ENCODE peak calls at places on chromosomes 13 and 19, in ten cellular contexts. One of them, this sample, is unnamed.

GRCh38 chr19:54062643-54063042 is 1.1 kb downstream of the VSTM1 start:
- DNase-seq in omental fat pad: no peak
- DNase-seq in fibroblast of pulmonary artery: no peak
- DNase-seq in tibial artery: no peak
- DNase-seq in neural crest cell: no peak
- DNase-seq in B cell: no peak
- DNase-seq in hepatocyte: no peak
- DNase-seq in cardiac fibroblast: no peak
- DNase-seq in kidney epithelial cell: no peak
- DNase-seq in fibroblast of lung: no peak
- DNase-seq in this sample: no peak

GRCh38 chr13:68190826-68191225 is 960.7 kb upstream of the PCDH9 start:
- DNase-seq in omental fat pad: no peak
- DNase-seq in fibroblast of pulmonary artery: peak; percentile 7
- DNase-seq in tibial artery: no peak
- DNase-seq in neural crest cell: no peak
- DNase-seq in B cell: no peak
- DNase-seq in hepatocyte: peak; percentile 52
- DNase-seq in cardiac fibroblast: peak; percentile 5
- DNase-seq in kidney epithelial cell: peak; percentile 63
- DNase-seq in fibroblast of lung: peak; percentile 83
- DNase-seq in this sample: no peak

GRCh38 chr13:41995946-41996345 is 35.0 kb upstream of the VWA8 start:
- DNase-seq in omental fat pad: no peak
- DNase-seq in fibroblast of pulmonary artery: peak; percentile 46
- DNase-seq in tibial artery: no peak
- DNase-seq in neural crest cell: no peak
- DNase-seq in B cell: no peak
- DNase-seq in hepatocyte: peak; percentile 12
- DNase-seq in cardiac fibroblast: peak; percentile 47
- DNase-seq in kidney epithelial cell: peak; percentile 32
- DNase-seq in fibroblast of lung: peak; percentile 90
- DNase-seq in this sample: no peak

GRCh38 chr13:40608308-40608707 is 58.1 kb downstream of the FOXO1 start:
- DNase-seq in omental fat pad: no peak
- DNase-seq in fibroblast of pulmonary artery: no peak
- DNase-seq in tibial artery: no peak
- DNase-seq in neural crest cell: no peak
- DNase-seq in B cell: no peak
- DNase-seq in hepatocyte: no peak
- DNase-seq in cardiac fibroblast: no peak
- DNase-seq in kidney epithelial cell: no peak
- DNase-seq in fibroblast of lung: no peak
- DNase-seq in this sample: no peak

GRCh38 chr19:43463381-43464088 is 1.9 kb downstream of the LYPD3 start:
- DNase-seq in omental fat pad: peak; percentile 97
- DNase-seq in fibroblast of pulmonary artery: peak; percentile 93
- DNase-seq in tibial artery: peak; percentile 97
- DNase-seq in neural crest cell: peak; percentile 93
- DNase-seq in B cell: peak; percentile 97
- DNase-seq in hepatocyte: peak; percentile 98
- DNase-seq in cardiac fibroblast: peak; percentile 94
- DNase-seq in kidney epithelial cell: peak; percentile 39
- DNase-seq in fibroblast of lung: peak; percentile 77
- DNase-seq in this sample: peak; percentile 97

GRCh38 chr19:32809254-32809653 is 60.3 kb downstream of the SLC7A9 start:
- DNase-seq in omental fat pad: no peak
- DNase-seq in fibroblast of pulmonary artery: no peak
- DNase-seq in tibial artery: no peak
- DNase-seq in neural crest cell: no peak
- DNase-seq in B cell: no peak
- DNase-seq in hepatocyte: no peak
- DNase-seq in cardiac fibroblast: no peak
- DNase-seq in kidney epithelial cell: no peak
- DNase-seq in fibroblast of lung: no peak
- DNase-seq in this sample: no peak

GRCh38 chr13:34349091-34349722 is 531.3 kb downstream of the RFC3 start:
- DNase-seq in omental fat pad: no peak
- DNase-seq in fibroblast of pulmonary artery: peak; percentile 95
- DNase-seq in tibial artery: peak; percentile 71
- DNase-seq in neural crest cell: no peak
- DNase-seq in B cell: no peak
- DNase-seq in hepatocyte: peak; percentile 40
- DNase-seq in cardiac fibroblast: peak; percentile 94
- DNase-seq in kidney epithelial cell: peak; percentile 88
- DNase-seq in fibroblast of lung: peak; percentile 100
- DNase-seq in this sample: no peak

GRCh38 chr19:10338940-10339339 is 484 bp downstream of the ICAM3 start:
- DNase-seq in omental fat pad: no peak
- DNase-seq in fibroblast of pulmonary artery: no peak
- DNase-seq in tibial artery: no peak
- DNase-seq in neural crest cell: no peak
- DNase-seq in B cell: no peak
- DNase-seq in hepatocyte: no peak
- DNase-seq in cardiac fibroblast: no peak
- DNase-seq in kidney epithelial cell: no peak
- DNase-seq in fibroblast of lung: no peak
- DNase-seq in this sample: no peak

GRCh38 chr19:49327878-49328544 is 3.0 kb upstream of the SLC6A16 start:
- DNase-seq in omental fat pad: no peak
- DNase-seq in fibroblast of pulmonary artery: peak; percentile 33
- DNase-seq in tibial artery: no peak
- DNase-seq in neural crest cell: no peak
- DNase-seq in B cell: no peak
- DNase-seq in hepatocyte: no peak
- DNase-seq in cardiac fibroblast: peak; percentile 44
- DNase-seq in kidney epithelial cell: no peak
- DNase-seq in fibroblast of lung: peak; percentile 10
- DNase-seq in this sample: no peak

GRCh38 chr19:5149508-5149907 is 180.6 kb downstream of the KDM4B start:
- DNase-seq in omental fat pad: no peak
- DNase-seq in fibroblast of pulmonary artery: no peak
- DNase-seq in tibial artery: no peak
- DNase-seq in neural crest cell: no peak
- DNase-seq in B cell: no peak
- DNase-seq in hepatocyte: no peak
- DNase-seq in cardiac fibroblast: no peak
- DNase-seq in kidney epithelial cell: no peak
- DNase-seq in fibroblast of lung: no peak
- DNase-seq in this sample: no peak

GRCh38 chr13:27372896-27373295 is 51.5 kb upstream of the GTF3A start:
- DNase-seq in omental fat pad: no peak
- DNase-seq in fibroblast of pulmonary artery: peak; percentile 18
- DNase-seq in tibial artery: no peak
- DNase-seq in neural crest cell: no peak
- DNase-seq in B cell: no peak
- DNase-seq in hepatocyte: peak; percentile 77
- DNase-seq in cardiac fibroblast: peak; percentile 22
- DNase-seq in kidney epithelial cell: no peak
- DNase-seq in fibroblast of lung: no peak
- DNase-seq in this sample: no peak

GRCh38 chr19:13040916-13041292 is 45.6 kb downstream of the NFIX start:
- DNase-seq in omental fat pad: no peak
- DNase-seq in fibroblast of pulmonary artery: no peak
- DNase-seq in tibial artery: no peak
- DNase-seq in neural crest cell: no peak
- DNase-seq in B cell: no peak
- DNase-seq in hepatocyte: no peak
- DNase-seq in cardiac fibroblast: no peak
- DNase-seq in kidney epithelial cell: no peak
- DNase-seq in fibroblast of lung: no peak
- DNase-seq in this sample: no peak

GRCh38 chr13:32025730-32026129 is 5.8 kb upstream of the FRY start:
- DNase-seq in omental fat pad: no peak
- DNase-seq in fibroblast of pulmonary artery: no peak
- DNase-seq in tibial artery: no peak
- DNase-seq in neural crest cell: no peak
- DNase-seq in B cell: no peak
- DNase-seq in hepatocyte: no peak
- DNase-seq in cardiac fibroblast: no peak
- DNase-seq in kidney epithelial cell: no peak
- DNase-seq in fibroblast of lung: no peak
- DNase-seq in this sample: no peak

GRCh38 chr13:27704681-27705080 is 83.0 kb downstream of the POLR1D start:
- DNase-seq in omental fat pad: no peak
- DNase-seq in fibroblast of pulmonary artery: no peak
- DNase-seq in tibial artery: no peak
- DNase-seq in neural crest cell: no peak
- DNase-seq in B cell: no peak
- DNase-seq in hepatocyte: no peak
- DNase-seq in cardiac fibroblast: no peak
- DNase-seq in kidney epithelial cell: no peak
- DNase-seq in fibroblast of lung: no peak
- DNase-seq in this sample: no peak

GRCh38 chr19:38033658-38034150 is 126.7 kb downstream of the SIPA1L3 start:
- DNase-seq in omental fat pad: no peak
- DNase-seq in fibroblast of pulmonary artery: peak; percentile 12
- DNase-seq in tibial artery: no peak
- DNase-seq in neural crest cell: no peak
- DNase-seq in B cell: peak; percentile 92
- DNase-seq in hepatocyte: no peak
- DNase-seq in cardiac fibroblast: no peak
- DNase-seq in kidney epithelial cell: no peak
- DNase-seq in fibroblast of lung: peak; percentile 82
- DNase-seq in this sample: no peak
- TF ChIP-seq CTCF in omental fat pad: no peak
- TF ChIP-seq CTCF in fibroblast of pulmonary artery: no peak
- TF ChIP-seq CTCF in tibial artery: no peak
- TF ChIP-seq CTCF in neural crest cell: no peak
- TF ChIP-seq CTCF in B cell: peak; percentile 65
- TF ChIP-seq CTCF in hepatocyte: no peak
- TF ChIP-seq CTCF in cardiac fibroblast: no peak
- TF ChIP-seq CTCF in kidney epithelial cell: peak; percentile 16
- TF ChIP-seq CTCF in fibroblast of lung: no peak
- TF ChIP-seq CTCF in this sample: no peak

DNA sequence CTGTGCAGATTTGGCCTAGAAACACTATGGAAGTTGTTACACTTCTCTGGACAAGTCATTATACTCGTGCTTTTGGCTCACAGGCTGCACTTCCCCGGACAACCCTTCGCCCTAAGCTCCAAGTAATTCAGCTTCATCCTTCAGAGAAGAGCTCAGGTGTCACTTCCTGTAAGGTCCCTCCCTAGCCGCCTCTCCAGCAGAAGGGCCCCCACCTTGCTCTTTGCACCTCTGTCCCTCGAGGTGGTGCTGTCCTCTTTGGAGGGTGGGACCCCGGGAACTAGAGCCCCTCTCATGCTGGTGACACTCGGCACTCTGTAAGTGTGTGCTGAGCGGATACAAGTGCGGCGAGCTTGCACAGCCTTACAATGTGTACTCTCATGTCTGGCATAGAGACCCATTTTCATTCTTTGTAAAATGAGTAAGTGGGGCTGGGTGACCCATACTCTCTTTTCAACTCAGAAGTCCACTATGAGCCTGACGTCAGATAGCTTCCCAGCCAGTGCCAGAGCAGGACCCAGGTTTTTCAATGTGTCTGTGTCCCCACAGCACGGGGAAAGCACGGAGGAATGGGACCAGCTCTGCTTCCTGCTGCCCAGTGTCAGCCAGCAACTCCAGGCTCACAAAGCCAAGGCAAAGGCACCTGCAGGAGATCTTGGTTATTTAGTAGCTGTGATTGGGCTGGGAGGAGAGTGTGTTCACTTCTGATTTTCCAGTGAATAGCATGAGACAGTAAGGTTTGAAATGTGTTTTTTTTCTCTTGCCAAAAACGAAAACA is 26.9 kb downstream of the CHAMP1 start:
- DNase-seq in omental fat pad: no peak
- DNase-seq in fibroblast of pulmonary artery: no peak
- DNase-seq in tibial artery: no peak
- DNase-seq in neural crest cell: no peak
- DNase-seq in B cell: no peak
- DNase-seq in hepatocyte: no peak
- DNase-seq in cardiac fibroblast: no peak
- DNase-seq in kidney epithelial cell: no peak
- DNase-seq in fibroblast of lung: no peak
- DNase-seq in this sample: no peak
- TF ChIP-seq CTCF in omental fat pad: no peak
- TF ChIP-seq CTCF in fibroblast of pulmonary artery: no peak
- TF ChIP-seq CTCF in tibial artery: no peak
- TF ChIP-seq CTCF in neural crest cell: no peak
- TF ChIP-seq CTCF in B cell: no peak
- TF ChIP-seq CTCF in hepatocyte: no peak
- TF ChIP-seq CTCF in cardiac fibroblast: no peak
- TF ChIP-seq CTCF in kidney epithelial cell: no peak
- TF ChIP-seq CTCF in fibroblast of lung: no peak
- TF ChIP-seq CTCF in this sample: no peak

GRCh38 chr13:104106705-104107393 is 1040.6 kb upstream of the SLC10A2 start:
- DNase-seq in omental fat pad: no peak
- DNase-seq in fibroblast of pulmonary artery: peak; percentile 88
- DNase-seq in tibial artery: no peak
- DNase-seq in neural crest cell: no peak
- DNase-seq in B cell: no peak
- DNase-seq in hepatocyte: no peak
- DNase-seq in cardiac fibroblast: peak; percentile 64
- DNase-seq in kidney epithelial cell: peak; percentile 39
- DNase-seq in fibroblast of lung: peak; percentile 75
- DNase-seq in this sample: no peak
- TF ChIP-seq CTCF in omental fat pad: no peak
- TF ChIP-seq CTCF in fibroblast of pulmonary artery: no peak
- TF ChIP-seq CTCF in tibial artery: no peak
- TF ChIP-seq CTCF in neural crest cell: no peak
- TF ChIP-seq CTCF in B cell: no peak
- TF ChIP-seq CTCF in hepatocyte: no peak
- TF ChIP-seq CTCF in cardiac fibroblast: no peak
- TF ChIP-seq CTCF in kidney epithelial cell: no peak
- TF ChIP-seq CTCF in fibroblast of lung: no peak
- TF ChIP-seq CTCF in this sample: no peak

GRCh38 chr19:8592231-8593009 is 15.2 kb upstream of the MYO1F start:
- DNase-seq in omental fat pad: peak; percentile 100
- DNase-seq in fibroblast of pulmonary artery: peak; percentile 98
- DNase-seq in tibial artery: peak; percentile 99
- DNase-seq in neural crest cell: peak; percentile 94
- DNase-seq in B cell: peak; percentile 65
- DNase-seq in hepatocyte: peak; percentile 99
- DNase-seq in cardiac fibroblast: peak; percentile 98
- DNase-seq in kidney epithelial cell: peak; percentile 44
- DNase-seq in fibroblast of lung: peak; percentile 92
- DNase-seq in this sample: peak; percentile 99

GRCh38 chr19:8600064-8600463 is 10.5 kb downstream of the ADAMTS10 start:
- DNase-seq in omental fat pad: no peak
- DNase-seq in fibroblast of pulmonary artery: no peak
- DNase-seq in tibial artery: no peak
- DNase-seq in neural crest cell: no peak
- DNase-seq in B cell: no peak
- DNase-seq in hepatocyte: no peak
- DNase-seq in cardiac fibroblast: no peak
- DNase-seq in kidney epithelial cell: no peak
- DNase-seq in fibroblast of lung: no peak
- DNase-seq in this sample: no peak

GRCh38 chr19:8593931-8594330 is 16.6 kb downstream of the ADAMTS10 start:
- DNase-seq in omental fat pad: no peak
- DNase-seq in fibroblast of pulmonary artery: peak; percentile 44
- DNase-seq in tibial artery: no peak
- DNase-seq in neural crest cell: no peak
- DNase-seq in B cell: no peak
- DNase-seq in hepatocyte: no peak
- DNase-seq in cardiac fibroblast: peak; percentile 21
- DNase-seq in kidney epithelial cell: no peak
- DNase-seq in fibroblast of lung: no peak
- DNase-seq in this sample: no peak

GRCh38 chr19:8596168-8596567 is 14.3 kb downstream of the ADAMTS10 start:
- DNase-seq in omental fat pad: no peak
- DNase-seq in fibroblast of pulmonary artery: no peak
- DNase-seq in tibial artery: no peak
- DNase-seq in neural crest cell: no peak
- DNase-seq in B cell: no peak
- DNase-seq in hepatocyte: no peak
- DNase-seq in cardiac fibroblast: no peak
- DNase-seq in kidney epithelial cell: no peak
- DNase-seq in fibroblast of lung: no peak
- DNase-seq in this sample: no peak

GRCh38 chr19:8595651-8596050 is 14.9 kb downstream of the ADAMTS10 start:
- DNase-seq in omental fat pad: no peak
- DNase-seq in fibroblast of pulmonary artery: no peak
- DNase-seq in tibial artery: no peak
- DNase-seq in neural crest cell: no peak
- DNase-seq in B cell: no peak
- DNase-seq in hepatocyte: no peak
- DNase-seq in cardiac fibroblast: no peak
- DNase-seq in kidney epithelial cell: no peak
- DNase-seq in fibroblast of lung: no peak
- DNase-seq in this sample: no peak
- TF ChIP-seq CTCF in omental fat pad: no peak
- TF ChIP-seq CTCF in fibroblast of pulmonary artery: no peak
- TF ChIP-seq CTCF in tibial artery: no peak
- TF ChIP-seq CTCF in neural crest cell: no peak
- TF ChIP-seq CTCF in B cell: no peak
- TF ChIP-seq CTCF in hepatocyte: no peak
- TF ChIP-seq CTCF in cardiac fibroblast: no peak
- TF ChIP-seq CTCF in kidney epithelial cell: no peak
- TF ChIP-seq CTCF in fibroblast of lung: no peak
- TF ChIP-seq CTCF in this sample: no peak